ENCODE peak calls at places on chromosome 17, in seven cellular contexts. P is BJ, O is AG04450, N is GM12878, G is A673, C is heart right ventricle, V is dorsolateral prefrontal cortex. I is an unnamed sample.

GRCh38 chr17:15106540-15106939 is 158.6 kb downstream of the PMP22 start:
- DNase-seq in P (no peak), O (no peak), N (no peak), G (no peak), C (no peak), V (no peak), I (no peak)

GRCh38 chr17:76449126-76449525 is 3.8 kb downstream of the UBE2O start:
- DNase-seq in P (no peak), O (no peak), N (no peak), G (no peak), C (no peak), V (no peak), I (no peak)

GRCh38 chr17:69669441-69670178 is 255.1 kb downstream of the MAP2K6 start:
- DNase-seq in P (no peak), O (peak; percentile 16), N (no peak), G (no peak), C (no peak), V (no peak), I (no peak)

GRCh38 chr17:79000396-79001189 is 9.0 kb downstream of the CANT1 start:
- DNase-seq in P (no peak), O (no peak), N (no peak), G (no peak), C (no peak), V (no peak), I (no peak)

GRCh38 chr17:72588961-72589360 is 468.1 kb downstream of the SOX9 start:
- DNase-seq in P (no peak), O (no peak), N (no peak), G (no peak), C (no peak), V (peak; percentile 74), I (peak; percentile 73)

GRCh38 chr17:74094651-74095050 is 108.8 kb upstream of the RPL38 start:
- DNase-seq in P (no peak), O (no peak), N (no peak), G (no peak), C (no peak), V (no peak), I (no peak)

GRCh38 chr17:68698761-68699160 is 97.6 kb upstream of the FAM20A start:
- DNase-seq in P (no peak), O (no peak), N (no peak), G (no peak), C (peak; percentile 46), V (no peak), I (no peak)

GRCh38 chr17:68843522-68843921 is 111.7 kb downstream of the ABCA8 start:
- DNase-seq in P (no peak), O (no peak), N (peak; percentile 21), G (no peak), C (peak; percentile 15), V (no peak), I (no peak)

GRCh38 chr17:75077490-75078096 is 10.2 kb upstream of the SLC16A5 start:
- DNase-seq in P (no peak), O (no peak), N (no peak), G (no peak), C (peak; percentile 78), V (peak; percentile 62), I (no peak)

GRCh38 chr17:74101527-74101926 is 102.0 kb upstream of the RPL38 start:
- DNase-seq in P (no peak), O (no peak), N (no peak), G (no peak), C (no peak), V (no peak), I (no peak)

GRCh38 chr17:45787044-45787443 is 2.9 kb downstream of the CRHR1 start:
- DNase-seq in P (no peak), O (no peak), N (no peak), G (no peak), C (no peak), V (no peak), I (peak; percentile 44)
- H3K27me3 ChIP-seq in P (peaks cover 56% of the 10 kb centered on the region), O (peaks cover 82% of the 10 kb centered on the region), N (peaks cover 20% of the 10 kb centered on the region), G (peaks cover 26% of the 10 kb centered on the region), C (peaks cover 98% of the 10 kb centered on the region), V (peaks cover 29% of the 10 kb centered on the region), I (no peaks in the 10 kb centered on the region)

DNA sequence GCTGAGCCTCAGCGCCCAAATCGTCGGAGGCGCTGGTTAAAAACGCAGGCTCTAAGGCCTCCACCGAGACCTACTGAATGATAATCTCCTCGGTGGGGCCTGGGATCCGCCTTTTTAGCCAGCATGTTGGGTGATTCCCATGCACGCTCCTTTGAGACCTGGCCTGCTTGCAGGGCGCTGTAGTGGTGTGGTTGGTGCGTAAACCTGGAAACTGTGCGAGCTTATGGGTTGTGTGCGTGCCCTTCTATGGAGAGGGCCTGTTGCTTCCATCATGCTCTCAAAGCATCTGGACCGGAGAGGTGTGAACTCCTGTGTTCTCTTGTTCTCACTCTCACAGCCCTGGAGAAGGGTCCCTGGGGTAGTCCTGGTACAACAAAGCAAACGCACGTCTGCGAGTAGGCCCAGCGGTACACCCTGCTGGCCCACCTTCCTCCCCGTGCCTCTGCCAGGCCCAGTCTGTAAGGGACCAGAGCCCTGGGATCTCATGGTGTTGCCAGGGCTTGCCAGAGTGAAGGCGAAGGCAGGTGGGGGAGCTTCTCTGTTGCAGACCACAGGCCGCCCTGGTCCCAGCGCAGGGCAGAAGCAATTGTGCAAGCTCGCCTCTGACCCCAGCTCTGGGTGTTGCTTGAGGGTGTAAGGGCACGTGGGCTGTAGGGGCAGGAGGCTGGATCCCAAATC is 759 bp upstream of the LRRC75A start:
- DNase-seq in P (no peak), O (no peak), N (no peak), G (no peak), C (no peak), V (no peak), I (no peak)
- H3K4me3 ChIP-seq in P (peak overlapping the region; percentile 35), O (peak overlapping the region; percentile 52), N (no peak overlapping the region), G (peak overlapping the region; percentile 40), C (peak overlapping the region; percentile 60), V (peak overlapping the region; percentile 53), I (peak overlapping the region; percentile 44)

GRCh38 chr17:43758497-43759174 is at the start of gene SOST:
- DNase-seq in P (no peak), O (no peak), N (no peak), G (no peak), C (no peak), V (no peak), I (no peak)

GRCh38 chr17:43758086-43758485 is 505 bp downstream of the SOST start:
- DNase-seq in P (no peak), O (no peak), N (no peak), G (no peak), C (no peak), V (no peak), I (no peak)

GRCh38 chr17:43755389-43755875 is 3.2 kb downstream of the SOST start:
- DNase-seq in P (no peak), O (no peak), N (no peak), G (peak; percentile 8), C (no peak), V (no peak), I (no peak)

GRCh38 chr17:43756176-43756575 is 2.4 kb downstream of the SOST start:
- DNase-seq in P (no peak), O (no peak), N (no peak), G (no peak), C (no peak), V (no peak), I (no peak)

GRCh38 chr17:43757171-43757660 is 1.4 kb downstream of the SOST start:
- DNase-seq in P (no peak), O (no peak), N (no peak), G (no peak), C (no peak), V (no peak), I (no peak)
- H3K27me3 ChIP-seq in P (peaks cover 21% of the 10 kb centered on the region), O (peaks cover 33% of the 10 kb centered on the region), N (peaks cover 5% of the 10 kb centered on the region), G (no peaks in the 10 kb centered on the region), C (peaks cover 43% of the 10 kb centered on the region), V (peaks cover 29% of the 10 kb centered on the region), I (no peaks in the 10 kb centered on the region)

GRCh38 chr17:29615492-29616299 is 7.0 kb downstream of the CORO6 start:
- DNase-seq in P (no peak), O (no peak), N (no peak), G (peak; percentile 94), C (peak; percentile 75), V (peak; percentile 92), I (peak; percentile 87)
- H3K4me3 ChIP-seq in P (peak overlapping the region; percentile 31), O (peak overlapping the region; percentile 46), N (peak overlapping the region; percentile 62), G (peak overlapping the region; percentile 8), C (peak overlapping the region; percentile 54), V (peak overlapping the region; percentile 32), I (peak overlapping the region; percentile 50)

GRCh38 chr17:8968503-8968902 is 3.0 kb upstream of the PIK3R5 start:
- DNase-seq in P (no peak), O (no peak), N (no peak), G (no peak), C (no peak), V (no peak), I (no peak)
- H3K27me3 ChIP-seq in P (peaks cover 2% of the 10 kb centered on the region), O (no peaks in the 10 kb centered on the region), N (no peaks in the 10 kb centered on the region), G (peaks cover 53% of the 10 kb centered on the region), C (peaks cover 46% of the 10 kb centered on the region), V (peaks cover 33% of the 10 kb centered on the region), I (no peaks in the 10 kb centered on the region)

GRCh38 chr17:35244345-35245195 is 1.7 kb downstream of the SLFN5 start:
- DNase-seq in P (peak; percentile 68), O (no peak), N (no peak), G (peak; percentile 84), C (peak; percentile 64), V (no peak), I (no peak)
- H3K4me3 ChIP-seq in P (peak overlapping the region; percentile 91), O (peak overlapping the region; percentile 70), N (peak overlapping the region; percentile 98), G (peak overlapping the region; percentile 76), C (peak overlapping the region; percentile 68), V (peak overlapping the region; percentile 73), I (no peak overlapping the region)

DNA sequence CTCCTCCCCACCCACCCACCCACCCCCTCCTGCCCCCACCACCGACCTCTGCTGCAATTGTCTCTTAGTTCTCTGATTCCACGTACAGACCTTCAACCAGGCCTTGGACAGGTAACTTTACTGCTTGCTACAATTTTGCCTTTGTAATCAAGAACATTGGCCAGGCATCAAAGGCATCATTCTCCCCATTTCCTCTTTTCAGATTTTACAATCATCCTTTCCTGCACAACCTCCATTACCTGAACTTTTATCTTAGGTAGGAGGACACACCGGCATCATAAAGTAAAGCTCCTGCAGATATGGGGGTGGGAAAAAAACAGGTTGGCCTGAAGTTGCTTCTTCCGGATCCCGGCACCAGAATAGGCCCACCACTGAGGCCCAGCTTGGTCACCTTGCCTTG is 25.7 kb upstream of the SUPT4H1 start:
- DNase-seq in P (no peak), O (no peak), N (no peak), G (no peak), C (no peak), V (no peak), I (no peak)
- H3K27me3 ChIP-seq in P (peaks cover 5% of the 10 kb centered on the region), O (peaks cover 17% of the 10 kb centered on the region), N (no peaks in the 10 kb centered on the region), G (peaks cover 3% of the 10 kb centered on the region), C (no peaks in the 10 kb centered on the region), V (no peaks in the 10 kb centered on the region), I (no peaks in the 10 kb centered on the region)